ENCODE peak calls at places on chromosomes 13 and 19, in six cellular contexts. B is HepG2, R is SK-N-SH, A is GM12878, O is H1, X is K562. M is an unnamed sample.

GRCh38 chr13:73922728-73923393 is 211.3 kb downstream of the KLF12 start:
- DNase-seq in B (no peak), A (no peak), R (peak), O (no peak), X (no peak), M (no peak)

GRCh38 chr19:53874384-53874995 is 6.8 kb downstream of the MYADM start:
- DNase-seq in B (no peak), O (no peak), A (no peak), X (no peak), R (no peak), M (no peak)

GRCh38 chr19:7528192-7528519 is 5.7 kb downstream of the MCOLN1 start:
- DNase-seq in A (no peak), O (no peak), X (no peak), B (no peak), R (no peak), M (no peak)

GRCh38 chr19:17406039-17406886 is 833 bp upstream of the BST2 start:
- DNase-seq in A (no peak), O (no peak), R (peak), X (peak), B (no peak), M (no peak)

GRCh38 chr13:27967203-27967735 is 1.8 kb downstream of the CDX2 start:
- DNase-seq in B (no peak), A (no peak), O (no peak), X (no peak), R (no peak), M (no peak)

GRCh38 chr19:15118789-15119494 is 11.7 kb downstream of the SYDE1 start:
- DNase-seq in O (no peak), R (no peak), B (no peak), A (no peak), X (no peak), M (no peak)

GRCh38 chr13:113509989-113510388 is 19.5 kb upstream of the DCUN1D2 start:
- DNase-seq in R (no peak), A (no peak), X (no peak), O (no peak), B (no peak), M (no peak)

GRCh38 chr13:75812751-75813181 is 176.6 kb downstream of the LMO7 start:
- DNase-seq in O (no peak), B (no peak), A (no peak), R (peak), X (no peak), M (no peak)

GRCh38 chr19:40612831-40613668 is 11.9 kb downstream of the LTBP4 start:
- DNase-seq in R (peak), B (no peak), X (peak), A (no peak), O (peak), M (no peak)

GRCh38 chr13:66657165-66657895 is 572.8 kb downstream of the PCDH9 start:
- DNase-seq in O (no peak), A (no peak), B (peak), X (no peak), R (peak), M (peak)

GRCh38 chr19:54158812-54159351 is 639 bp downstream of the LENG1 start:
- DNase-seq in O (no peak), B (no peak), R (no peak), A (no peak), X (no peak), M (no peak)

GRCh38 chr13:94382520-94382919 is 97.0 kb downstream of the DCT start:
- DNase-seq in A (no peak), O (no peak), B (no peak), X (no peak), R (no peak), M (no peak)

GRCh38 chr13:112097770-112098169 is 30.8 kb downstream of the SOX1 start:
- DNase-seq in R (no peak), O (peak), A (no peak), X (no peak), B (no peak), M (no peak)

GRCh38 chr19:3398114-3398899 is 31.9 kb downstream of the NFIC start:
- DNase-seq in O (no peak), X (no peak), R (no peak), A (no peak), B (peak), M (no peak)

GRCh38 chr13:24254151-24254810 is 55.1 kb upstream of the C1QTNF9 start:
- DNase-seq in O (no peak), R (no peak), B (no peak), A (no peak), X (no peak), M (no peak)

GRCh38 chr19:45768644-45769053 is 403 bp downstream of the SIX5 start:
- DNase-seq in B (no peak), X (peak), A (no peak), R (no peak), O (peak), M (no peak)

GRCh38 chr19:44284968-44285367 is 19.9 kb downstream of the ZNF235 start:
- DNase-seq in A (no peak), B (no peak), X (no peak), O (no peak), R (no peak), M (no peak)

DNA sequence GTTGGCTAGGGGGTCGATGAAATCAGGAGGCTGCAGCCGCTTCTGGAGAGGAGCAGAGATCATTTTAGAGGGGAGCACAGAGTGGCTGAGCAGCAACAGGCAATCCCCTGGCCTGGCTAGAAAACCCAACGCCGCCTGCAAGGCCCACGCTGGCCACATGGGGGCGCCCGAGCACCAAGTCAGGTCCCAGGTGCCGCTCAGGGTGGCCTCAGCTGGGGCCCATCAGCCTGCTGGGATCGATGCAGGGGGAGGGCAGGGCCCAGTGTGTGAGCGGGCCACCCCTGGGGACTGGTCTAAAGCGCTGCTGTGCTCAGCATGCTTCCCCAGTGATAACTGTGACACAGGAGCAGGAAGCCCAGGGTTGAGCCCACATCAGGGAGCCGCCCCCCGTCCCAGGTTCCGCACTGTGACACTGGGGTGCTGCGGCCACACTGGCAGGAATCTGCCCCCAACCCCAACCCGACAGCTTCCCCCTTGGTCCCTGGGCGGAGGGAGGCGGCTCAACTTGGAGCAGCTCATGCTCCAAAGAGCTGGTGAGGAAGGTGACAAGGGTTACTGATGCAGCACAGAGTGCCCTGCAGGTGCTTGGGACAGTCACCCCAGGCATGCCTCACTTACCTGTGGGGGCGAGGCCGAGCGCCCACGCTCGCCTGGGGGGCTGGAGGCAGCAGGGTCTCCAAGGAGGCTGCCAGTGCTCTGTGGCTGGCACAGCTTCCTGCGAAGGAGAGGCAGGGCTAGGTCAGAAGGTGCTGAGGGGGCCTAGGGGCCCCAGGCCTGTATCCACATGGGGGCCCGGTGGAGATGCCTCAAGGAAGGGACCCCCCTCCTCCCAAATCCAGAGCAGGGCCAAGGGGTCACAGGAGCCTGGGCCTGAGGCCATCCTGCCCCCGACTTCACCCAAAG is 13.3 kb upstream of the ISYNA1 start:
- DNase-seq in B (peak), X (peak), A (no peak), O (peak), R (peak), M (no peak)
- TF ChIP-seq YY1 in B (peak), X (peak), A (peak), O (peak), R (no peak), M (no peak)

GRCh38 chr13:58852076-58852475 is 1220.5 kb downstream of the PCDH17 start:
- DNase-seq in B (no peak), X (no peak), O (no peak), R (no peak), A (no peak), M (no peak)
- TF ChIP-seq JUND in B (no peak), X (no peak), O (no peak), R (no peak), A (no peak), M (no peak)

GRCh38 chr19:12834418-12834943 is at the start of gene RTBDN:
- DNase-seq in B (no peak), O (no peak), R (no peak), A (no peak), X (no peak), M (no peak)
- TF ChIP-seq YY1 in B (no peak), O (no peak), R (no peak), A (no peak), X (no peak), M (no peak)

GRCh38 chr19:49864890-49865289 is 2.5 kb downstream of the PNKP start:
- DNase-seq in B (no peak), A (no peak), R (no peak), O (no peak), X (no peak), M (no peak)
- TF ChIP-seq JUND in B (no peak), A (no peak), R (no peak), O (no peak), X (no peak), M (no peak)

GRCh38 chr13:46121033-46121432 is 16.2 kb upstream of the CPB2 start:
- DNase-seq in O (no peak), X (no peak), B (no peak), R (no peak), A (no peak), M (no peak)

GRCh38 chr13:46122304-46122703 is 17.5 kb upstream of the CPB2 start:
- DNase-seq in R (no peak), O (no peak), A (no peak), X (no peak), B (no peak), M (no peak)

GRCh38 chr13:46121597-46122163 is 16.8 kb upstream of the CPB2 start:
- DNase-seq in O (no peak), B (peak), X (no peak), R (no peak), A (no peak), M (no peak)

GRCh38 chr13:46116653-46117502 is 12.0 kb upstream of the CPB2 start:
- DNase-seq in R (no peak), O (no peak), X (no peak), A (no peak), B (no peak), M (no peak)

DNA sequence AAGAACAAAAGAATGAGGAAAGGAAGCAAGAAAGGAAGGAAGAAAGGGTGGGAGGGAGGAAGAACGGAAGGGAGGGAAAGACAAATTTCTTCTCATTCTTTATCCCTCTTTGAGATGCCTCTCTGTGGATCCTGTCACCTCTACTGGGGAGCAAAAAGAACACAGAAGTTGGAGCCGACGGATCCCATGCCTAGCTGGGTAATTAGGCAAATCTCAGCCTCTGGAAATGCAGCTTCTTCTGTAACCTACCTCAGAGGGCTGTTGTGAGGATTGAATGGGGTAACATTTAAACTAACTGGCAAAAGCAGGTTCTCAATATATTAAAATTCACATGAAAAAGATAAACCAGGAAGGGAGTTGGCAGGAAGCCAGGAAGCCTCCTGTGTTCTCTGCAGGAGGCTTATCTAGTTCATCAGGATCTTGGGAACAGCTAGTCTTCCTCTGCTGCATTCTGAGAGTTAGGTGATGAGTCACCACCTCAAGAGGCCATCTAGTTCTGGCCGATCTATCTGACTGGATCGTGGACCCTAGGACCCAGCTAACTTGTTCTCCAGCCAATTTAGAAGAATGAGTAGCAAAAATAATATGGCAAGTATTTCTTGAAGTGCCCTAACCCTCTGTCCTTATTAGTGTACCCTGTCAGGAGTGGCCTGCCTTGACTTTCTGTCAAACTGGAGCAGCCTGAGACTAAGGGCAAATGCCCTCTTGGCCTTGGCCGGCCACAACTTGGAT is 15.2 kb upstream of the CPB2 start:
- DNase-seq in O (no peak), R (no peak), X (peak), A (no peak), B (no peak), M (peak)
- TF ChIP-seq YY1 in O (no peak), R (no peak), X (no peak), A (no peak), B (no peak), M (no peak)